ENCODE peak calls at places on chromosomes 13 and 19, in seven cellular contexts. L, A, N, D, W, B and I are unnamed samples.

GRCh38 chr19:46466536-46467199 is 4.7 kb downstream of the PNMA8A start:
- DNase-seq in B (no peak), A (peak), L (no peak), W (peak), N (no peak), D (peak), I (no peak)

GRCh38 chr13:30800107-30800506 is 64.8 kb downstream of the ALOX5AP start:
- DNase-seq in N (no peak), W (no peak), L (no peak), D (no peak), A (no peak), B (no peak), I (no peak)

GRCh38 chr19:19459099-19459498 is 53.6 kb downstream of the GATAD2A start:
- DNase-seq in A (no peak), W (peak), N (no peak), D (peak), L (no peak), B (no peak), I (no peak)

GRCh38 chr13:113647351-113648217 is 10.4 kb downstream of the ATP4B start:
- DNase-seq in D (no peak), L (peak), A (peak), W (peak), N (peak), B (peak), I (peak)

GRCh38 chr19:51143486-51143885 is 1.4 kb downstream of the SIGLEC7 start:
- DNase-seq in D (no peak), L (no peak), B (no peak), A (no peak), W (no peak), N (no peak), I (no peak)

GRCh38 chr13:41916173-41916954 is 44.5 kb downstream of the VWA8 start:
- DNase-seq in D (peak), L (no peak), W (peak), B (no peak), A (no peak), N (no peak), I (no peak)

GRCh38 chr13:63408227-63409202 is 1992.9 kb upstream of the PCDH20 start:
- DNase-seq in L (no peak), B (no peak), N (no peak), D (peak), W (peak), A (no peak), I (no peak)

GRCh38 chr19:2989236-2989946 is 12.0 kb downstream of the TLE6 start:
- DNase-seq in N (no peak), W (no peak), D (no peak), A (no peak), B (no peak), L (no peak), I (no peak)

GRCh38 chr13:98253526-98253925 is 76.5 kb upstream of the RNF113B start:
- DNase-seq in N (no peak), L (no peak), A (no peak), B (no peak), W (no peak), D (no peak), I (no peak)

GRCh38 chr13:23598371-23598770 is 28.2 kb downstream of the TNFRSF19 start:
- DNase-seq in N (no peak), W (no peak), D (peak), B (no peak), A (no peak), L (no peak), I (no peak)

GRCh38 chr13:23600534-23600933 is 30.3 kb downstream of the TNFRSF19 start:
- DNase-seq in W (no peak), B (no peak), L (no peak), D (no peak), A (no peak), N (no peak), I (no peak)

GRCh38 chr13:23600100-23600499 is 29.9 kb downstream of the TNFRSF19 start:
- DNase-seq in A (no peak), N (no peak), D (no peak), B (no peak), W (no peak), L (no peak), I (no peak)

GRCh38 chr13:23599083-23599925 is 29.1 kb downstream of the TNFRSF19 start:
- DNase-seq in A (no peak), L (no peak), B (peak), D (no peak), W (no peak), N (no peak), I (no peak)
- TF ChIP-seq CTCF in A (no peak), L (no peak), B (no peak), D (no peak), W (no peak), N (no peak), I (no peak)

GRCh38 chr13:99367106-99367616 is 60.0 kb upstream of the GPR183 start:
- DNase-seq in D (no peak), W (no peak), L (no peak), A (no peak), B (no peak), N (no peak), I (no peak)

GRCh38 chr13:99363391-99363790 is 56.2 kb upstream of the GPR183 start:
- DNase-seq in B (no peak), N (no peak), D (no peak), L (no peak), W (no peak), A (no peak), I (no peak)

GRCh38 chr13:99367663-99368448 is 60.7 kb upstream of the GPR183 start:
- DNase-seq in W (no peak), L (no peak), D (no peak), B (no peak), A (no peak), N (no peak), I (no peak)

GRCh38 chr13:99363949-99364348 is 56.8 kb upstream of the GPR183 start:
- DNase-seq in B (no peak), N (no peak), D (no peak), A (no peak), L (no peak), W (no peak), I (no peak)

GRCh38 chr13:99366075-99366987 is 59.1 kb upstream of the GPR183 start:
- DNase-seq in D (no peak), W (no peak), N (no peak), B (no peak), A (no peak), L (no peak), I (peak)
- TF ChIP-seq CTCF in D (no peak), W (no peak), N (no peak), B (no peak), A (no peak), L (no peak), I (no peak)

DNA sequence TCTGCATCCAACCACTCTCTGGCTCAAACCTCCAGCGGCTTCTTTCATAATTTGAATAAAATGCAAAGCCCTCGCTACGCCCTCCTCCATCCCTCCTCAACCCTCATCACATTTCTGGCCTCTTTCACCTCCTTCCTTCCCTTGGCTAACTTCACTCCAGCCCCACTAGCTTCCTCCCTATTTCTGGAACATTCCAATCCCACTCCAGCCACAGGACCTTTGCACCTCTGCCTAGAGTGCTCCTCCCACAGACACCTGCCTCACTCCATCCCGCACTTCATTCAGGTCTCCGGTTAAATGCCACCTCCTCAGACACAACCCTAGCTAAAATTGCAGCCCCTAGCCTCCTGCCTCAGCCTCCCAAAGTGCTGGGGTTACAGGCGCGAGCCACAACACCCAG is 7.9 kb upstream of the DPF1 start:
- DNase-seq in B (no peak), D (no peak), N (no peak), L (no peak), W (no peak), A (no peak), I (no peak)
- TF ChIP-seq CTCF in B (no peak), D (no peak), N (no peak), L (no peak), W (no peak), A (no peak), I (no peak)

DNA sequence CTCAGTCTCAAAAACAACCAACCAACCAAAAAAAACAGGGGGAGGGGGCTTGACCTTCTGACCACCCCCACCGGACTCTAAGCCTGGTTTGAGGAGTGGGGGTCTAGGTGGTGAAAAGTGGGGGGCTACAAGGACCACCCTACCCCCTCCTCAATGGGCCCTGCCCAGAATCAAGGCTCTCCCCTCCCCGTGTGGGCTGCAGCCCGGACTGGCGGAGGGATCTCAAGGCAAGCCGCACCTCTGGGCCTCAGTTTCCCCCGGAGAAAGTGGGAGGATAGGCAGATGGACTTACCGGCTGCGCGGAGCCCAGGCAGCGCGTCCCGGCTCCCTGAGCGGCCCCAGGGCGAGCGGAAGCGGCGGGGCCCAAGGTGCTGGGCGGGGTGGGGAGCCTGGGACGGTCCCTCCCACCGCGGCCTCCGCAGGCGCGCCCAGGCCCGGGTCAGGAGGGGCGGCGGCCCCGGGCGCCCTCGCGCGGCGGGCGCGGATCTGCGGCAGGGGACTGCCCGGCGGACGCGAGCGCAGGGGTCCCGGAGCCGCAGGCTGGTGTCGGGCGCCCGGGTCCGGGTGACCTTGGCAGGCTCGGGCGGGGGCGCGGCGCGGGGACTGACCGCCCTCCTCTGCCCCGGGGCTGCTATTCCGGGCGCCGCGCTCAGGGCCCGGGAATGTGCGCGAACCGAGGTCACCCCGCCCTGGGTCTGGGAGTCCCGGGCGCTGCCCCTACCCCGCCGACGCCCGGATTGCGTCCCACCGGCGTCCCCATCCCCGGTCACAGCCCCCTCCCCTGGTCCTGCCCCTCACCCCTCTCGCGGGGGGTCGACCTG is at the start of gene ADAMTSL5:
- DNase-seq in B (peak), D (peak), L (no peak), N (peak), A (peak), W (peak), I (no peak)
- TF ChIP-seq CTCF in B (no peak), D (peak), L (no peak), N (peak), A (peak), W (peak), I (no peak)

DNA sequence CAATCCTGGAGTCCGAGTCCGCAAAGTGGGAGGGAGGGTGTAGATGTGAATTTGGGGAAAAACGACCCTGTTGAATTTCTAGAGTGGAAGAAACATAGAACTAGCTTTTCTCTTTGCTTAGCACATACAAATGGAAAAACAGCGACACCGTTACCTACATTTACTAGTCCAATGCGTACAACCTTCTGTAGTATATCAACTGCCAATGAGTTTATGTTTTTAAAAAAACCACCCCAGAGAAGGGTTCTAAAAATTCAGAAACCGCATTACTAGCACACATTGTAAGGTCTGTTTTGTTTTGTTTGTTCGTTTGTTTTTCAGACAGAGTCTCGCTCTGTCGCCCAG is 332 bp upstream of the SUPT20H start:
- DNase-seq in L (no peak), N (no peak), D (no peak), W (no peak), B (no peak), A (no peak), I (no peak)
- TF ChIP-seq CTCF in L (no peak), N (no peak), D (no peak), W (no peak), B (no peak), A (no peak), I (no peak)

GRCh38 chr13:93003531-93003930 is 223.1 kb upstream of the GPC6 start:
- DNase-seq in B (no peak), D (no peak), N (no peak), W (no peak), L (no peak), A (no peak), I (no peak)

GRCh38 chr13:93007928-93008327 is 218.7 kb upstream of the GPC6 start:
- DNase-seq in L (no peak), W (no peak), N (no peak), B (no peak), A (no peak), D (no peak), I (no peak)

GRCh38 chr13:93002071-93002470 is 224.5 kb upstream of the GPC6 start:
- DNase-seq in A (no peak), L (no peak), N (no peak), B (no peak), W (no peak), D (no peak), I (no peak)

GRCh38 chr13:93004919-93005318 is 221.7 kb upstream of the GPC6 start:
- DNase-seq in D (peak), N (no peak), A (no peak), B (peak), L (no peak), W (peak), I (no peak)
- TF ChIP-seq CTCF in D (no peak), N (no peak), A (no peak), B (peak), L (no peak), W (peak), I (no peak)

DNA sequence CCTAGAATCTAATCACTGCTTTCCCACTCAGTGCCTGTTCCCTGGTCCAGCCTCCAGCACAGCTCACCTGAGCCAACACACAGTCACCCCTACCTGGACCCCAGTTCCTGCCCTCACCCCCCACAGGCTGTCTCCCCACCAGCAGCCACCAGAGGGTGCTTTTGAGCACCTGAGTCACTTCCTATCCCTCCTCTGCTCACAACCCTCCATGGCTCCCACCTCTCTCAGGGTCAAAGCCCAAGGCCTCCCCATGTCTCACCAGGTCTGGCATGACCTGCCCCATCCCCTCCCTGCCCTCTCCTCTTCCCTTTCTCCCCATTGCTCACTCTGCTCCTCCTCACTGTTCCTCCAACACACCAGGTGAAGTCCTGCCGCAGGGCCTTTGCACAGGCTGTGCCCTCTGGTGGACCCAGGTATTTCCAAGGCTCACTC is 7.1 kb upstream of the DPP9 start:
- DNase-seq in B (peak), L (no peak), D (no peak), N (peak), A (peak), W (no peak), I (no peak)
- TF ChIP-seq CTCF in B (peak), L (peak), D (peak), N (peak), A (peak), W (peak), I (no peak)